ENCODE peak calls at places on chromosomes 3 and 15, in five cellular contexts. One of them, this sample, is unnamed.
A peak's percentile ranks its signal among the peaks of the same experiment; 100 is the strongest.

GRCh38 chr3:184209146-184209923 is 20.1 kb upstream of the VWA5B2 start:
- DNase-seq in A673: no peak
- DNase-seq in HepG2: no peak
- DNase-seq in transverse colon: no peak
- DNase-seq in PC-3: no peak
- DNase-seq in this sample: no peak

GRCh38 chr15:40843885-40844542 is at the start of gene SPINT1:
- DNase-seq in A673: no peak
- DNase-seq in PC-3: peak; percentile 66
- DNase-seq in HepG2: no peak
- DNase-seq in transverse colon: peak; percentile 82
- DNase-seq in this sample: peak; percentile 79

GRCh38 chr15:33068531-33068990 is 126.0 kb downstream of the FMN1 start:
- DNase-seq in A673: peak; percentile 70
- DNase-seq in HepG2: peak; percentile 6
- DNase-seq in PC-3: peak; percentile 97
- DNase-seq in transverse colon: peak; percentile 87
- DNase-seq in this sample: no peak

GRCh38 chr3:26118165-26118564 is 328.3 kb downstream of the OXSM start:
- DNase-seq in PC-3: no peak
- DNase-seq in A673: peak; percentile 49
- DNase-seq in HepG2: no peak
- DNase-seq in transverse colon: no peak
- DNase-seq in this sample: peak; percentile 7

GRCh38 chr15:59401810-59402569 is 29.3 kb upstream of the MYO1E start:
- DNase-seq in HepG2: no peak
- DNase-seq in A673: no peak
- DNase-seq in transverse colon: peak; percentile 30
- DNase-seq in PC-3: no peak
- DNase-seq in this sample: no peak

GRCh38 chr3:105747056-105747455 is 121.8 kb downstream of the CBLB start:
- DNase-seq in PC-3: peak; percentile 32
- DNase-seq in A673: peak; percentile 52
- DNase-seq in HepG2: no peak
- DNase-seq in transverse colon: no peak
- DNase-seq in this sample: no peak

GRCh38 chr3:184981071-184981470 is 169.1 kb downstream of the VPS8 start:
- DNase-seq in transverse colon: peak; percentile 51
- DNase-seq in HepG2: peak; percentile 78
- DNase-seq in A673: no peak
- DNase-seq in PC-3: no peak
- DNase-seq in this sample: no peak

GRCh38 chr3:114709102-114709501 is 415.3 kb downstream of the TIGIT start:
- DNase-seq in A673: no peak
- DNase-seq in transverse colon: no peak
- DNase-seq in HepG2: no peak
- DNase-seq in PC-3: no peak
- DNase-seq in this sample: no peak

GRCh38 chr15:68629519-68630204 is 50.9 kb downstream of the CORO2B start:
- DNase-seq in A673: no peak
- DNase-seq in HepG2: no peak
- DNase-seq in PC-3: no peak
- DNase-seq in transverse colon: no peak
- DNase-seq in this sample: no peak

GRCh38 chr15:31254431-31255175 is 72.0 kb upstream of the KLF13 start:
- DNase-seq in A673: no peak
- DNase-seq in transverse colon: peak; percentile 77
- DNase-seq in PC-3: peak; percentile 50
- DNase-seq in HepG2: no peak
- DNase-seq in this sample: no peak

GRCh38 chr3:17742837-17743659 is 617 bp upstream of the TBC1D5 start:
- DNase-seq in A673: no peak
- DNase-seq in PC-3: no peak
- DNase-seq in HepG2: no peak
- DNase-seq in transverse colon: no peak
- DNase-seq in this sample: no peak

GRCh38 chr3:143848707-143849106 is 439 bp upstream of the SLC9A9 start:
- DNase-seq in A673: no peak
- DNase-seq in transverse colon: no peak
- DNase-seq in HepG2: no peak
- DNase-seq in PC-3: no peak
- DNase-seq in this sample: no peak

GRCh38 chr3:111070772-111071256 is 802 bp upstream of the NECTIN3 start:
- DNase-seq in transverse colon: no peak
- DNase-seq in A673: no peak
- DNase-seq in HepG2: peak; percentile 5
- DNase-seq in PC-3: no peak
- DNase-seq in this sample: no peak

GRCh38 chr15:69919816-69920215 is 177.9 kb downstream of the TLE3 start:
- DNase-seq in transverse colon: no peak
- DNase-seq in PC-3: no peak
- DNase-seq in HepG2: no peak
- DNase-seq in A673: no peak
- DNase-seq in this sample: no peak

GRCh38 chr3:18239674-18240073 is 185.5 kb downstream of the SATB1 start:
- DNase-seq in A673: no peak
- DNase-seq in transverse colon: no peak
- DNase-seq in HepG2: no peak
- DNase-seq in PC-3: no peak
- DNase-seq in this sample: no peak

GRCh38 chr3:129507181-129507831 is 21.1 kb upstream of the RHO start:
- DNase-seq in HepG2: no peak
- DNase-seq in PC-3: no peak
- DNase-seq in transverse colon: no peak
- DNase-seq in A673: no peak
- DNase-seq in this sample: no peak

GRCh38 chr3:157500232-157500631 is 3.0 kb downstream of the VEPH1 start:
- DNase-seq in A673: no peak
- DNase-seq in HepG2: no peak
- DNase-seq in transverse colon: peak; percentile 8
- DNase-seq in PC-3: peak; percentile 82
- DNase-seq in this sample: no peak

GRCh38 chr3:100225883-100226282 is 34.9 kb upstream of the TBC1D23 start:
- DNase-seq in HepG2: peak; percentile 43
- DNase-seq in transverse colon: no peak
- DNase-seq in PC-3: no peak
- DNase-seq in A673: no peak
- DNase-seq in this sample: no peak

GRCh38 chr3:189567772-189568420 is 63.3 kb upstream of the TP63 start:
- DNase-seq in PC-3: no peak
- DNase-seq in A673: no peak
- DNase-seq in transverse colon: no peak
- DNase-seq in HepG2: no peak
- DNase-seq in this sample: no peak

GRCh38 chr3:11651900-11652299 is 8.2 kb upstream of the VGLL4 start:
- DNase-seq in A673: peak; percentile 62
- DNase-seq in PC-3: peak; percentile 70
- DNase-seq in HepG2: peak; percentile 29
- DNase-seq in transverse colon: no peak
- DNase-seq in this sample: no peak

GRCh38 chr3:126056681-126057546 is 27.0 kb downstream of the SLC41A3 start:
- DNase-seq in A673: no peak
- DNase-seq in PC-3: no peak
- DNase-seq in transverse colon: no peak
- DNase-seq in HepG2: peak; percentile 85
- DNase-seq in this sample: peak; percentile 14

GRCh38 chr3:182149594-182149993 is 437.9 kb downstream of the SOX2 start:
- DNase-seq in transverse colon: no peak
- DNase-seq in A673: no peak
- DNase-seq in PC-3: peak; percentile 16
- DNase-seq in HepG2: peak; percentile 15
- DNase-seq in this sample: no peak

GRCh38 chr3:50474717-50475116 is 28.7 kb downstream of the CACNA2D2 start:
- DNase-seq in HepG2: no peak
- DNase-seq in transverse colon: no peak
- DNase-seq in A673: no peak
- DNase-seq in PC-3: peak; percentile 18
- DNase-seq in this sample: no peak

DNA sequence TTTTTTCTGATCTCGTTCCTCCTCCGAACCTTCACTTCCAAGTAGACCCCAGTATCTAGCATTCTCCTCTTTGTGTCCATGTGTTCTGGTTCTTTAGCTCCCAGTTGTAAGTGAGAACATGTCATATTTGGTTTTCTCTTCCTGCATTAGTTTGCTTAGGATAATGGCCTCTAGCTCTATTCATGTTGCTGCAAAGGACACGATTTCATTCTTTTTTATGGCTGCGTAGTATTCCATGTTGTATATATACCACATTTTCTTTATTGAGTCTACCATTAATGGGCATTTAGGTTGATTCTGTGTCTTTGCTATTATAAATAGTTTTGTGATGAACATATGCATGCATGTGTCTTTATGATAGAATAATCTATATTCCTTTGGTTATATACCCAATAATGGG is 30.2 kb upstream of the MME start:
- DNase-seq in PC-3: no peak
- DNase-seq in transverse colon: no peak
- DNase-seq in HepG2: no peak
- DNase-seq in A673: no peak
- DNase-seq in this sample: no peak
- H3K4me3 ChIP-seq in PC-3: no peak overlapping the region
- H3K4me3 ChIP-seq in transverse colon: no peak overlapping the region
- H3K4me3 ChIP-seq in HepG2: no peak overlapping the region
- H3K4me3 ChIP-seq in A673: no peak overlapping the region
- H3K4me3 ChIP-seq in this sample: no peak overlapping the region

GRCh38 chr3:71537211-71537611 is 46.3 kb downstream of the FOXP1 start:
- DNase-seq in PC-3: peak; percentile 78
- DNase-seq in A673: no peak
- DNase-seq in transverse colon: no peak
- DNase-seq in HepG2: no peak
- DNase-seq in this sample: no peak
- H3K4me1 ChIP-seq in PC-3: peaks cover 52% of the 10 kb centered on the region
- H3K4me1 ChIP-seq in A673: peaks cover 21% of the 10 kb centered on the region
- H3K4me1 ChIP-seq in transverse colon: peaks cover 22% of the 10 kb centered on the region
- H3K4me1 ChIP-seq in HepG2: peaks cover 12% of the 10 kb centered on the region
- H3K4me1 ChIP-seq in this sample: peaks cover 5% of the 10 kb centered on the region

GRCh38 chr15:92079047-92079446 is 225.5 kb downstream of the SLCO3A1 start:
- DNase-seq in A673: peak; percentile 68
- DNase-seq in transverse colon: no peak
- DNase-seq in PC-3: no peak
- DNase-seq in HepG2: peak; percentile 15
- DNase-seq in this sample: peak; percentile 12
- TF ChIP-seq CTCF in A673: peak; percentile 54
- TF ChIP-seq CTCF in transverse colon: no peak
- TF ChIP-seq CTCF in PC-3: peak; percentile 48
- TF ChIP-seq CTCF in HepG2: peak; percentile 33
- TF ChIP-seq CTCF in this sample: peak; percentile 23

GRCh38 chr3:20038679-20039078 is 1.6 kb upstream of the KAT2B start:
- DNase-seq in A673: no peak
- DNase-seq in transverse colon: no peak
- DNase-seq in PC-3: no peak
- DNase-seq in HepG2: no peak
- DNase-seq in this sample: no peak
- H3K4me3 ChIP-seq in A673: no peak overlapping the region
- H3K4me3 ChIP-seq in transverse colon: peak overlapping the region; percentile 95
- H3K4me3 ChIP-seq in PC-3: peak overlapping the region; percentile 83
- H3K4me3 ChIP-seq in HepG2: peak overlapping the region; percentile 84
- H3K4me3 ChIP-seq in this sample: peak overlapping the region; percentile 2

DNA sequence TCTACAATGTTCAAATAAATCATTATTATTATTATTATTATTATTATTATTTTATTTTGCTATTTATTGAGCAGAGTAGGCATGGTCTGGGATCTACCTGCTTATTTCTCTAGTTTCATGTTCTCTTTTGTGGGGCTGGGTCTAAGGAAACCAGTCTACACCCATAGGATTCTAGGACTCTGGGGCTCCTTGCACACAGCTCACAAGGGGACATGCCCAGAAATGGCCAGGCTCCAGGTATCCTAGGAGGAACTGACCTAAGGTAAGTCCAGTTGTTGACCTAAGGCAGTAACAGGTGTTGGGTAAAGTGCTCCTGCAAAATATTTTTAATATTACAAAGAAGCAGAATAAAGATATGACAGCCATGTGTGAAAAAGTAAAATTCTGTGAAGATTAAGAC is 149.6 kb upstream of the TBL1XR1 start:
- DNase-seq in HepG2: no peak
- DNase-seq in transverse colon: no peak
- DNase-seq in A673: no peak
- DNase-seq in PC-3: no peak
- DNase-seq in this sample: no peak
- H3K4me1 ChIP-seq in HepG2: peaks cover 51% of the 10 kb centered on the region
- H3K4me1 ChIP-seq in transverse colon: peaks cover 44% of the 10 kb centered on the region
- H3K4me1 ChIP-seq in A673: peaks cover 72% of the 10 kb centered on the region
- H3K4me1 ChIP-seq in PC-3: peaks cover 21% of the 10 kb centered on the region
- H3K4me1 ChIP-seq in this sample: peaks cover 44% of the 10 kb centered on the region

This sample was measured in Caco-2.